ENCODE peak calls at places on chromosomes 13 and 19, in ten cellular contexts. One of them, this sample, is unnamed. For H3K4me1, the result is how much of the 10 kb centered on the place peaks cover.

GRCh38 chr19:45391346-45391745 is 13.5 kb downstream of the PPP1R13L start:
- DNase-seq in tibial artery: no peak
- DNase-seq in body of pancreas: no peak
- DNase-seq in PC-9: no peak
- DNase-seq in sigmoid colon: no peak
- DNase-seq in IMR-90: peak
- DNase-seq in heart right ventricle: no peak
- DNase-seq in cardiac muscle cell: no peak
- DNase-seq in Panc1: no peak
- DNase-seq in CD4-positive, CD25-positive, alpha-beta regulatory T cell: no peak
- DNase-seq in this sample: no peak

GRCh38 chr19:14408641-14409120 is 10.5 kb downstream of the DDX39A start:
- DNase-seq in tibial artery: no peak
- DNase-seq in body of pancreas: no peak
- DNase-seq in PC-9: no peak
- DNase-seq in sigmoid colon: no peak
- DNase-seq in IMR-90: no peak
- DNase-seq in heart right ventricle: no peak
- DNase-seq in cardiac muscle cell: no peak
- DNase-seq in Panc1: no peak
- DNase-seq in CD4-positive, CD25-positive, alpha-beta regulatory T cell: no peak
- DNase-seq in this sample: no peak

GRCh38 chr13:104414771-104415170 is 1348.6 kb upstream of the SLC10A2 start:
- DNase-seq in tibial artery: no peak
- DNase-seq in body of pancreas: no peak
- DNase-seq in PC-9: no peak
- DNase-seq in sigmoid colon: no peak
- DNase-seq in IMR-90: no peak
- DNase-seq in heart right ventricle: no peak
- DNase-seq in cardiac muscle cell: no peak
- DNase-seq in Panc1: no peak
- DNase-seq in CD4-positive, CD25-positive, alpha-beta regulatory T cell: no peak
- DNase-seq in this sample: no peak

GRCh38 chr13:106295971-106296370 is 239.5 kb downstream of the EFNB2 start:
- DNase-seq in tibial artery: no peak
- DNase-seq in body of pancreas: no peak
- DNase-seq in PC-9: no peak
- DNase-seq in sigmoid colon: no peak
- DNase-seq in IMR-90: no peak
- DNase-seq in heart right ventricle: no peak
- DNase-seq in cardiac muscle cell: no peak
- DNase-seq in Panc1: no peak
- DNase-seq in CD4-positive, CD25-positive, alpha-beta regulatory T cell: no peak
- DNase-seq in this sample: no peak

GRCh38 chr13:38662362-38662761 is 24.5 kb upstream of the FREM2 start:
- DNase-seq in tibial artery: no peak
- DNase-seq in body of pancreas: no peak
- DNase-seq in PC-9: no peak
- DNase-seq in sigmoid colon: no peak
- DNase-seq in IMR-90: peak
- DNase-seq in heart right ventricle: no peak
- DNase-seq in cardiac muscle cell: peak
- DNase-seq in Panc1: no peak
- DNase-seq in CD4-positive, CD25-positive, alpha-beta regulatory T cell: no peak
- DNase-seq in this sample: no peak

GRCh38 chr13:49443327-49443688 is 556 bp downstream of the CAB39L start:
- DNase-seq in tibial artery: no peak
- DNase-seq in body of pancreas: no peak
- DNase-seq in PC-9: no peak
- DNase-seq in sigmoid colon: no peak
- DNase-seq in IMR-90: peak
- DNase-seq in heart right ventricle: no peak
- DNase-seq in cardiac muscle cell: peak
- DNase-seq in Panc1: no peak
- DNase-seq in CD4-positive, CD25-positive, alpha-beta regulatory T cell: no peak
- DNase-seq in this sample: no peak

GRCh38 chr19:45575216-45575615 is 9.4 kb downstream of the OPA3 start:
- DNase-seq in tibial artery: no peak
- DNase-seq in body of pancreas: no peak
- DNase-seq in PC-9: no peak
- DNase-seq in sigmoid colon: no peak
- DNase-seq in IMR-90: no peak
- DNase-seq in heart right ventricle: no peak
- DNase-seq in cardiac muscle cell: no peak
- DNase-seq in Panc1: no peak
- DNase-seq in CD4-positive, CD25-positive, alpha-beta regulatory T cell: no peak
- DNase-seq in this sample: no peak

GRCh38 chr13:64278493-64278892 is 2862.8 kb upstream of the PCDH20 start:
- DNase-seq in tibial artery: no peak
- DNase-seq in body of pancreas: no peak
- DNase-seq in PC-9: peak
- DNase-seq in sigmoid colon: no peak
- DNase-seq in IMR-90: peak
- DNase-seq in heart right ventricle: no peak
- DNase-seq in cardiac muscle cell: no peak
- DNase-seq in Panc1: peak
- DNase-seq in CD4-positive, CD25-positive, alpha-beta regulatory T cell: no peak
- DNase-seq in this sample: no peak

GRCh38 chr13:108948269-108948671 is 318.9 kb downstream of the MYO16 start:
- DNase-seq in tibial artery: no peak
- DNase-seq in body of pancreas: no peak
- DNase-seq in PC-9: peak
- DNase-seq in sigmoid colon: no peak
- DNase-seq in IMR-90: no peak
- DNase-seq in heart right ventricle: no peak
- DNase-seq in cardiac muscle cell: no peak
- DNase-seq in Panc1: no peak
- DNase-seq in CD4-positive, CD25-positive, alpha-beta regulatory T cell: no peak
- DNase-seq in this sample: peak

GRCh38 chr19:709965-710714 is 1.4 kb downstream of the PALM start:
- DNase-seq in tibial artery: no peak
- DNase-seq in body of pancreas: no peak
- DNase-seq in PC-9: no peak
- DNase-seq in sigmoid colon: peak
- DNase-seq in IMR-90: no peak
- DNase-seq in heart right ventricle: peak
- DNase-seq in cardiac muscle cell: no peak
- DNase-seq in Panc1: no peak
- DNase-seq in CD4-positive, CD25-positive, alpha-beta regulatory T cell: no peak
- DNase-seq in this sample: peak

GRCh38 chr19:51181913-51182419 is 39.9 kb downstream of the SIGLEC7 start:
- DNase-seq in tibial artery: no peak
- DNase-seq in body of pancreas: no peak
- DNase-seq in PC-9: no peak
- DNase-seq in sigmoid colon: no peak
- DNase-seq in IMR-90: no peak
- DNase-seq in heart right ventricle: no peak
- DNase-seq in cardiac muscle cell: no peak
- DNase-seq in Panc1: no peak
- DNase-seq in CD4-positive, CD25-positive, alpha-beta regulatory T cell: no peak
- DNase-seq in this sample: peak

GRCh38 chr19:18173572-18174294 is at the start of gene IFI30:
- DNase-seq in tibial artery: peak
- DNase-seq in body of pancreas: peak
- DNase-seq in PC-9: peak
- DNase-seq in sigmoid colon: peak
- DNase-seq in IMR-90: no peak
- DNase-seq in heart right ventricle: peak
- DNase-seq in cardiac muscle cell: peak
- DNase-seq in Panc1: no peak
- DNase-seq in CD4-positive, CD25-positive, alpha-beta regulatory T cell: peak
- DNase-seq in this sample: peak

GRCh38 chr19:18174983-18175382 is 1.4 kb downstream of the IFI30 start:
- DNase-seq in tibial artery: no peak
- DNase-seq in body of pancreas: no peak
- DNase-seq in PC-9: no peak
- DNase-seq in sigmoid colon: no peak
- DNase-seq in IMR-90: no peak
- DNase-seq in heart right ventricle: no peak
- DNase-seq in cardiac muscle cell: no peak
- DNase-seq in Panc1: no peak
- DNase-seq in CD4-positive, CD25-positive, alpha-beta regulatory T cell: no peak
- DNase-seq in this sample: no peak

GRCh38 chr19:18171605-18172327 is 1.8 kb upstream of the IFI30 start:
- DNase-seq in tibial artery: no peak
- DNase-seq in body of pancreas: peak
- DNase-seq in PC-9: no peak
- DNase-seq in sigmoid colon: no peak
- DNase-seq in IMR-90: no peak
- DNase-seq in heart right ventricle: no peak
- DNase-seq in cardiac muscle cell: no peak
- DNase-seq in Panc1: no peak
- DNase-seq in CD4-positive, CD25-positive, alpha-beta regulatory T cell: no peak
- DNase-seq in this sample: no peak

GRCh38 chr19:18172331-18173053 is 1.1 kb upstream of the IFI30 start:
- DNase-seq in tibial artery: no peak
- DNase-seq in body of pancreas: no peak
- DNase-seq in PC-9: no peak
- DNase-seq in sigmoid colon: no peak
- DNase-seq in IMR-90: no peak
- DNase-seq in heart right ventricle: no peak
- DNase-seq in cardiac muscle cell: no peak
- DNase-seq in Panc1: no peak
- DNase-seq in CD4-positive, CD25-positive, alpha-beta regulatory T cell: no peak
- DNase-seq in this sample: no peak

GRCh38 chr19:18173054-18173571 is 500 bp upstream of the IFI30 start:
- DNase-seq in tibial artery: peak
- DNase-seq in body of pancreas: no peak
- DNase-seq in PC-9: no peak
- DNase-seq in sigmoid colon: peak
- DNase-seq in IMR-90: no peak
- DNase-seq in heart right ventricle: no peak
- DNase-seq in cardiac muscle cell: no peak
- DNase-seq in Panc1: no peak
- DNase-seq in CD4-positive, CD25-positive, alpha-beta regulatory T cell: no peak
- DNase-seq in this sample: no peak
- H3K4me1 ChIP-seq in tibial artery: under half
- H3K4me1 ChIP-seq in body of pancreas: under half
- H3K4me1 ChIP-seq in PC-9: under half
- H3K4me1 ChIP-seq in sigmoid colon: under half
- H3K4me1 ChIP-seq in IMR-90: under half
- H3K4me1 ChIP-seq in heart right ventricle: half or more
- H3K4me1 ChIP-seq in cardiac muscle cell: under half
- H3K4me1 ChIP-seq in Panc1: under half
- H3K4me1 ChIP-seq in CD4-positive, CD25-positive, alpha-beta regulatory T cell: under half
- H3K4me1 ChIP-seq in this sample: under half

DNA sequence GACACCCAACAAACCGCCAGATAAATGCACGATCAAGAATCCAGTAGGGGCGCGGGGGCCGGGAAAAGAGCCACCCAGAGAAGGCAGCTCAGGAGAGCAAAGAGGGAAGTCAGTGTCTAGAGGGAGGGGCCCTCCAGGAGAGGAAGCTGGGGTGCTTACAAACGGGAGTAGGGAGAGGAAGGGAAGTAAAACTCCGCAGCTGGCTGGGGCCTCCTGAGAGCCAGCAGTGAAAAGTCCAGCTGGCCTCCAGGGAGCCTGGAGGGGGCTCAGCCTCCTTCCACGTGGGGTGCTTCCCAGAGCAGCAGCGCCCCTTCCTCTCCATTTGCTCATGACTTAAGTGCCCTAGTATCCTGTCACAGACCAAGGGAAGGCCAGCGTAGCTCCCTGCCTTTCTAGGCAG is 51.8 kb downstream of the TMED1 start:
- DNase-seq in tibial artery: peak
- DNase-seq in body of pancreas: no peak
- DNase-seq in PC-9: no peak
- DNase-seq in sigmoid colon: no peak
- DNase-seq in IMR-90: no peak
- DNase-seq in heart right ventricle: peak
- DNase-seq in cardiac muscle cell: no peak
- DNase-seq in Panc1: no peak
- DNase-seq in CD4-positive, CD25-positive, alpha-beta regulatory T cell: no peak
- DNase-seq in this sample: no peak
- H3K4me1 ChIP-seq in tibial artery: under half
- H3K4me1 ChIP-seq in body of pancreas: under half
- H3K4me1 ChIP-seq in PC-9: under half
- H3K4me1 ChIP-seq in sigmoid colon: under half
- H3K4me1 ChIP-seq in IMR-90: under half
- H3K4me1 ChIP-seq in heart right ventricle: half or more
- H3K4me1 ChIP-seq in cardiac muscle cell: under half
- H3K4me1 ChIP-seq in Panc1: under half
- H3K4me1 ChIP-seq in CD4-positive, CD25-positive, alpha-beta regulatory T cell: under half
- H3K4me1 ChIP-seq in this sample: under half

GRCh38 chr19:49669511-49669910 is 3.8 kb downstream of the BCL2L12 start:
- DNase-seq in tibial artery: no peak
- DNase-seq in body of pancreas: no peak
- DNase-seq in PC-9: no peak
- DNase-seq in sigmoid colon: no peak
- DNase-seq in IMR-90: no peak
- DNase-seq in heart right ventricle: no peak
- DNase-seq in cardiac muscle cell: no peak
- DNase-seq in Panc1: no peak
- DNase-seq in CD4-positive, CD25-positive, alpha-beta regulatory T cell: no peak
- DNase-seq in this sample: no peak

GRCh38 chr19:49665301-49666119 is at the start of the genes BCL2L12 and IRF3:
- DNase-seq in tibial artery: peak
- DNase-seq in body of pancreas: peak
- DNase-seq in PC-9: peak
- DNase-seq in sigmoid colon: peak
- DNase-seq in IMR-90: peak
- DNase-seq in heart right ventricle: peak
- DNase-seq in cardiac muscle cell: peak
- DNase-seq in Panc1: no peak
- DNase-seq in CD4-positive, CD25-positive, alpha-beta regulatory T cell: peak
- DNase-seq in this sample: peak

GRCh38 chr19:49664171-49665070 is 1.2 kb downstream of the IRF3 start:
- DNase-seq in tibial artery: peak
- DNase-seq in body of pancreas: peak
- DNase-seq in PC-9: peak
- DNase-seq in sigmoid colon: peak
- DNase-seq in IMR-90: peak
- DNase-seq in heart right ventricle: peak
- DNase-seq in cardiac muscle cell: peak
- DNase-seq in Panc1: no peak
- DNase-seq in CD4-positive, CD25-positive, alpha-beta regulatory T cell: peak
- DNase-seq in this sample: peak

GRCh38 chr19:49666120-49666444 is 349 bp downstream of the BCL2L12 start:
- DNase-seq in tibial artery: no peak
- DNase-seq in body of pancreas: no peak
- DNase-seq in PC-9: no peak
- DNase-seq in sigmoid colon: no peak
- DNase-seq in IMR-90: no peak
- DNase-seq in heart right ventricle: no peak
- DNase-seq in cardiac muscle cell: no peak
- DNase-seq in Panc1: no peak
- DNase-seq in CD4-positive, CD25-positive, alpha-beta regulatory T cell: no peak
- DNase-seq in this sample: no peak

GRCh38 chr19:49667473-49667872 is 1.7 kb downstream of the BCL2L12 start:
- DNase-seq in tibial artery: no peak
- DNase-seq in body of pancreas: no peak
- DNase-seq in PC-9: no peak
- DNase-seq in sigmoid colon: no peak
- DNase-seq in IMR-90: no peak
- DNase-seq in heart right ventricle: no peak
- DNase-seq in cardiac muscle cell: no peak
- DNase-seq in Panc1: no peak
- DNase-seq in CD4-positive, CD25-positive, alpha-beta regulatory T cell: no peak
- DNase-seq in this sample: no peak
- H3K4me1 ChIP-seq in tibial artery: under half
- H3K4me1 ChIP-seq in body of pancreas: under half
- H3K4me1 ChIP-seq in PC-9: under half
- H3K4me1 ChIP-seq in sigmoid colon: under half
- H3K4me1 ChIP-seq in IMR-90: under half
- H3K4me1 ChIP-seq in heart right ventricle: under half
- H3K4me1 ChIP-seq in cardiac muscle cell: under half
- H3K4me1 ChIP-seq in Panc1: under half
- H3K4me1 ChIP-seq in CD4-positive, CD25-positive, alpha-beta regulatory T cell: under half
- H3K4me1 ChIP-seq in this sample: under half

GRCh38 chr19:2638417-2638940 is 64.0 kb downstream of the GNG7 start:
- DNase-seq in tibial artery: no peak
- DNase-seq in body of pancreas: no peak
- DNase-seq in PC-9: no peak
- DNase-seq in sigmoid colon: no peak
- DNase-seq in IMR-90: no peak
- DNase-seq in heart right ventricle: no peak
- DNase-seq in cardiac muscle cell: no peak
- DNase-seq in Panc1: no peak
- DNase-seq in CD4-positive, CD25-positive, alpha-beta regulatory T cell: no peak
- DNase-seq in this sample: no peak
- H3K4me1 ChIP-seq in tibial artery: under half
- H3K4me1 ChIP-seq in body of pancreas: under half
- H3K4me1 ChIP-seq in PC-9: under half
- H3K4me1 ChIP-seq in sigmoid colon: under half
- H3K4me1 ChIP-seq in IMR-90: under half
- H3K4me1 ChIP-seq in heart right ventricle: under half
- H3K4me1 ChIP-seq in cardiac muscle cell: under half
- H3K4me1 ChIP-seq in Panc1: under half
- H3K4me1 ChIP-seq in CD4-positive, CD25-positive, alpha-beta regulatory T cell: under half
- H3K4me1 ChIP-seq in this sample: under half